ENCODE peak calls at places on chromosome 3, in eight cellular contexts. V is lower lobe of right lung, F is A549, Z is body of pancreas, Q is cardiac fibroblast, A is stomach, B is tibial nerve, U is AG10803. Y is an unnamed sample.

GRCh38 chr3:8851703-8852102 is 82.3 kb upstream of the OXTR start:
- DNase-seq in Z (no peak), U (peak), V (no peak), B (no peak), F (peak), A (no peak), Q (peak), Y (no peak)

GRCh38 chr3:8266679-8267267 is 234.8 kb upstream of the LMCD1 start:
- DNase-seq in F (no peak), U (peak), Z (no peak), Q (no peak), V (no peak), A (no peak), B (no peak), Y (no peak)

GRCh38 chr3:184229424-184230080 is at the start of gene VWA5B2:
- DNase-seq in A (peak), V (peak), F (peak), U (peak), Q (no peak), B (no peak), Z (peak), Y (peak)

GRCh38 chr3:157442729-157443128 is 6.1 kb downstream of the PTX3 start:
- DNase-seq in B (no peak), V (no peak), A (no peak), U (peak), F (no peak), Q (peak), Z (no peak), Y (no peak)

GRCh38 chr3:125375950-125376679 is 990 bp upstream of the ZNF148 start:
- DNase-seq in U (peak), F (peak), Q (no peak), Z (no peak), V (no peak), B (no peak), A (no peak), Y (no peak)

GRCh38 chr3:169091196-169091595 is 572.3 kb downstream of the MECOM start:
- DNase-seq in B (no peak), A (no peak), Z (no peak), U (peak), V (no peak), Q (peak), F (no peak), Y (no peak)

GRCh38 chr3:58666683-58667082 is at the start of gene FAM3D:
- DNase-seq in F (peak), U (no peak), B (no peak), Z (no peak), Q (no peak), V (no peak), A (peak), Y (no peak)

GRCh38 chr3:49856181-49857005 is at the start of gene TRAIP:
- DNase-seq in U (peak), Q (peak), V (peak), A (peak), Z (peak), B (peak), F (peak), Y (peak)

GRCh38 chr3:74001481-74001880 is 376.7 kb upstream of the PDZRN3 start:
- DNase-seq in V (no peak), Z (no peak), F (no peak), Q (no peak), B (no peak), A (no peak), U (no peak), Y (no peak)

GRCh38 chr3:10949197-10949596 is 43.4 kb upstream of the SLC6A1 start:
- DNase-seq in Q (no peak), U (no peak), Z (no peak), A (no peak), F (no peak), V (no peak), B (no peak), Y (no peak)

GRCh38 chr3:10952525-10952924 is 40.0 kb upstream of the SLC6A1 start:
- DNase-seq in V (no peak), U (no peak), B (no peak), Z (no peak), A (no peak), F (no peak), Q (no peak), Y (no peak)

GRCh38 chr3:10951295-10951926 is 41.1 kb upstream of the SLC6A1 start:
- DNase-seq in V (no peak), Z (no peak), Q (no peak), A (no peak), B (no peak), F (no peak), U (no peak), Y (no peak)

GRCh38 chr3:10948326-10948725 is 44.2 kb upstream of the SLC6A1 start:
- DNase-seq in B (no peak), U (no peak), Q (no peak), F (no peak), A (no peak), Z (no peak), V (no peak), Y (no peak)

DNA sequence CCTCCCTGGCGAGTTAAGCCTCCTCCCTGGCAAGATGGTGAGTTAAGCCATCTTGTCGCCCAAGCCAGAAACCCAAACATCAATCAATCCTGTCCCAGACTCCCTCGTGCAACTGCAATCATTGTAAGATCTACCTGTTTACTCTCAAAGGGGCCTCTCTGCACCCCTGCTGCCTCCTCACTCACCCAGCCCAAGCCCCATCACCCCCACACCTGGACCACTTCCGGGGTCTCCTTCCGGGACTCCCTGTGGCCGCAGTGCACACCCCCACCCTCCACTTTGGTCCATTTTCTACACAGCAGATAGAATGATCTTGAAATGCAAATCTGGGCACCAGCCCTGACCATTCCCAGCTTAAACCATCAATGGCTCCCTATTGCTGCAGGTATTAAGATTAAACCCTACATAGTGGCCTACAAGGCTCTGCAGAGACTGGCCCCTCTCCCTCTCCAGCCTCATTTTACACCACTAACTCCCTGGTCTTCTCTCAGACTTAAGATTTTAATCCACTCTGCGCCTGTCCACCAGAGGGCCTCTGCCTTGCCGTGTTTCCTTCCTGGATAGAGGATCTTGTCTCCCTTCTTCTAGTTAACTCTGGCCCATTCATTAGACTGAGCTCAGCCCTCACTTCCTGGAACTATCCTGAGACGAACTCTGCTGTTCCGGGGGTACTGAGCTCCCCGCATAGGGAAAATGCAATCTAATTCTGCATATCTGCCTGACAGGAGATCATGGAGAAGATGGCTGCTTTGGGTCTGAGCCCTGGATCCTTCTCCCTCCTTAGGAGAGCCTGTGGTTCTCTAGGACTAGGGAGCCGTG is 41.9 kb upstream of the SLC6A1 start:
- DNase-seq in Z (no peak), B (no peak), Q (peak), F (peak), U (peak), A (no peak), V (no peak), Y (no peak)
- TF ChIP-seq CTCF in Z (peak), B (peak), Q (peak), F (peak), U (peak), A (no peak), V (peak), Y (peak)

GRCh38 chr3:10119376-10119775 is 3.9 kb downstream of the BRK1 start:
- DNase-seq in Z (no peak), U (no peak), A (no peak), V (no peak), F (no peak), B (no peak), Q (no peak), Y (no peak)

GRCh38 chr3:10116928-10117327 is 1.5 kb downstream of the BRK1 start:
- DNase-seq in V (no peak), Q (no peak), Z (no peak), F (no peak), U (no peak), B (no peak), A (no peak), Y (no peak)

GRCh38 chr3:10115326-10116137 is at the start of gene BRK1:
- DNase-seq in V (peak), Q (peak), U (peak), Z (peak), B (peak), F (peak), A (peak), Y (peak)

GRCh38 chr3:10121064-10121463 is 5.6 kb downstream of the BRK1 start:
- DNase-seq in A (no peak), F (no peak), U (no peak), Z (no peak), V (no peak), Q (no peak), B (no peak), Y (no peak)

DNA sequence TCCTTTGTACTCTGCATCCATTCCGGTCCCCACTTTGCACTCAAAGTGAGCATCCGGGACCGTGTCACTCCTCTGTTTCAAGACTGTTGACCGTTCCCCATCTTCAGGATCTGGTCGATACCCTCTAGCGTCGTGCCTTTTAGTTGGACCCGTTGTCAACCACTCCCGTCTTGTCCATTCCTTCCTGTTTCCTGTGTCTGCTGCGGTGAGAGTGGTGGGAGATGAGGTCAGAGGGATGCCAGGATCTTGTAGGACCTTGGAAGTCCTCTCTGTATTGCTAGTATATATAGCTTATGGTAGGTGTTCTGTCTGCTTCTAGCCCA is 624 bp downstream of the BRK1 start:
- DNase-seq in V (no peak), B (no peak), A (no peak), U (peak), F (no peak), Q (peak), Z (no peak), Y (no peak)
- TF ChIP-seq CTCF in V (no peak), B (no peak), A (no peak), U (no peak), F (no peak), Q (no peak), Z (no peak), Y (no peak)

GRCh38 chr3:107643038-107643883 is 120.5 kb downstream of the BBX start:
- DNase-seq in Z (no peak), U (no peak), B (no peak), A (no peak), F (peak), Q (no peak), V (no peak), Y (no peak)
- TF ChIP-seq CTCF in Z (no peak), U (no peak), B (no peak), A (no peak), F (peak), Q (peak), V (no peak), Y (no peak)

GRCh38 chr3:72127213-72127612 is 342.3 kb upstream of the PROK2 start:
- DNase-seq in B (no peak), V (no peak), Z (no peak), A (no peak), U (no peak), Q (no peak), F (no peak), Y (no peak)

GRCh38 chr3:72129384-72130094 is 344.6 kb upstream of the PROK2 start:
- DNase-seq in Z (no peak), B (no peak), V (no peak), F (no peak), U (peak), A (no peak), Q (no peak), Y (no peak)

GRCh38 chr3:72130565-72130964 is 345.6 kb upstream of the PROK2 start:
- DNase-seq in Z (no peak), F (no peak), V (no peak), U (no peak), A (no peak), Q (no peak), B (no peak), Y (no peak)

GRCh38 chr3:72128906-72129305 is 344.0 kb upstream of the PROK2 start:
- DNase-seq in Q (no peak), U (peak), V (no peak), F (no peak), Z (no peak), A (no peak), B (no peak), Y (no peak)

GRCh38 chr3:72127843-72128242 is 342.9 kb upstream of the PROK2 start:
- DNase-seq in U (peak), A (no peak), Z (no peak), V (no peak), F (no peak), Q (peak), B (no peak), Y (no peak)
- TF ChIP-seq CTCF in U (no peak), A (no peak), Z (no peak), V (no peak), F (no peak), Q (no peak), B (no peak), Y (no peak)